ENCODE peak calls at places on chromosomes 7 and 10, in six cellular contexts. One of them, this sample, is unnamed.

GRCh38 chr10:100909506-100910260 is 3.1 kb upstream of the SLF2 start:
- DNase-seq in NCI-H1092 treated with DMSO at 0.1 percent for 48 hours: no peak
- DNase-seq in left ventricle myocardium superior: no peak
- DNase-seq in cardiac fibroblast: no peak
- DNase-seq in psoas muscle: no peak
- DNase-seq in stimulated activated CD4-positive, alpha-beta T cell treated with anti-CD3 and anti-CD28 coated beads, Interleukin-12 subunit alpha, Interleukin-12 subunit beta, amount 100 ng/mL, for 48 hours: no peak
- DNase-seq in this sample: no peak

GRCh38 chr10:54396004-54396403 is 405.0 kb downstream of the PCDH15 start:
- DNase-seq in NCI-H1092 treated with DMSO at 0.1 percent for 48 hours: no peak
- DNase-seq in left ventricle myocardium superior: no peak
- DNase-seq in cardiac fibroblast: no peak
- DNase-seq in psoas muscle: no peak
- DNase-seq in stimulated activated CD4-positive, alpha-beta T cell treated with anti-CD3 and anti-CD28 coated beads, Interleukin-12 subunit alpha, Interleukin-12 subunit beta, amount 100 ng/mL, for 48 hours: no peak
- DNase-seq in this sample: no peak

GRCh38 chr7:28190077-28190476 is 9.5 kb upstream of the JAZF1 start:
- DNase-seq in NCI-H1092 treated with DMSO at 0.1 percent for 48 hours: no peak
- DNase-seq in left ventricle myocardium superior: no peak
- DNase-seq in cardiac fibroblast: no peak
- DNase-seq in psoas muscle: no peak
- DNase-seq in stimulated activated CD4-positive, alpha-beta T cell treated with anti-CD3 and anti-CD28 coated beads, Interleukin-12 subunit alpha, Interleukin-12 subunit beta, amount 100 ng/mL, for 48 hours: no peak
- DNase-seq in this sample: no peak

GRCh38 chr10:29119374-29119773 is 169.5 kb upstream of the LYZL1 start:
- DNase-seq in NCI-H1092 treated with DMSO at 0.1 percent for 48 hours: no peak
- DNase-seq in left ventricle myocardium superior: peak; percentile 36
- DNase-seq in cardiac fibroblast: peak; percentile 38
- DNase-seq in psoas muscle: no peak
- DNase-seq in stimulated activated CD4-positive, alpha-beta T cell treated with anti-CD3 and anti-CD28 coated beads, Interleukin-12 subunit alpha, Interleukin-12 subunit beta, amount 100 ng/mL, for 48 hours: no peak
- DNase-seq in this sample: no peak

GRCh38 chr10:51092402-51092801 is 18.1 kb downstream of the PRKG1 start:
- DNase-seq in NCI-H1092 treated with DMSO at 0.1 percent for 48 hours: no peak
- DNase-seq in left ventricle myocardium superior: peak; percentile 79
- DNase-seq in cardiac fibroblast: peak; percentile 60
- DNase-seq in psoas muscle: peak; percentile 64
- DNase-seq in stimulated activated CD4-positive, alpha-beta T cell treated with anti-CD3 and anti-CD28 coated beads, Interleukin-12 subunit alpha, Interleukin-12 subunit beta, amount 100 ng/mL, for 48 hours: no peak
- DNase-seq in this sample: no peak

GRCh38 chr10:90857635-90858488 is at the start of gene HTR7:
- DNase-seq in NCI-H1092 treated with DMSO at 0.1 percent for 48 hours: peak; percentile 17
- DNase-seq in left ventricle myocardium superior: peak; percentile 82
- DNase-seq in cardiac fibroblast: peak; percentile 42
- DNase-seq in psoas muscle: peak; percentile 62
- DNase-seq in stimulated activated CD4-positive, alpha-beta T cell treated with anti-CD3 and anti-CD28 coated beads, Interleukin-12 subunit alpha, Interleukin-12 subunit beta, amount 100 ng/mL, for 48 hours: peak; percentile 32
- DNase-seq in this sample: peak; percentile 41

GRCh38 chr7:140592957-140593356 is 47.7 kb downstream of the DENND2A start:
- DNase-seq in NCI-H1092 treated with DMSO at 0.1 percent for 48 hours: no peak
- DNase-seq in left ventricle myocardium superior: no peak
- DNase-seq in cardiac fibroblast: no peak
- DNase-seq in psoas muscle: no peak
- DNase-seq in stimulated activated CD4-positive, alpha-beta T cell treated with anti-CD3 and anti-CD28 coated beads, Interleukin-12 subunit alpha, Interleukin-12 subunit beta, amount 100 ng/mL, for 48 hours: no peak
- DNase-seq in this sample: no peak

GRCh38 chr10:73647211-73647874 is 6.1 kb upstream of the MYOZ1 start:
- DNase-seq in NCI-H1092 treated with DMSO at 0.1 percent for 48 hours: peak; percentile 28
- DNase-seq in left ventricle myocardium superior: peak; percentile 77
- DNase-seq in cardiac fibroblast: peak; percentile 29
- DNase-seq in psoas muscle: peak; percentile 67
- DNase-seq in stimulated activated CD4-positive, alpha-beta T cell treated with anti-CD3 and anti-CD28 coated beads, Interleukin-12 subunit alpha, Interleukin-12 subunit beta, amount 100 ng/mL, for 48 hours: no peak
- DNase-seq in this sample: no peak

GRCh38 chr7:67371429-67372305 is 375.0 kb downstream of the TYW1 start:
- DNase-seq in NCI-H1092 treated with DMSO at 0.1 percent for 48 hours: peak; percentile 85
- DNase-seq in left ventricle myocardium superior: peak; percentile 40
- DNase-seq in cardiac fibroblast: peak; percentile 81
- DNase-seq in psoas muscle: peak; percentile 26
- DNase-seq in stimulated activated CD4-positive, alpha-beta T cell treated with anti-CD3 and anti-CD28 coated beads, Interleukin-12 subunit alpha, Interleukin-12 subunit beta, amount 100 ng/mL, for 48 hours: peak; percentile 13
- DNase-seq in this sample: peak; percentile 7

GRCh38 chr7:28311670-28312069 is 100.6 kb upstream of the CREB5 start:
- DNase-seq in NCI-H1092 treated with DMSO at 0.1 percent for 48 hours: no peak
- DNase-seq in left ventricle myocardium superior: no peak
- DNase-seq in cardiac fibroblast: no peak
- DNase-seq in psoas muscle: no peak
- DNase-seq in stimulated activated CD4-positive, alpha-beta T cell treated with anti-CD3 and anti-CD28 coated beads, Interleukin-12 subunit alpha, Interleukin-12 subunit beta, amount 100 ng/mL, for 48 hours: no peak
- DNase-seq in this sample: no peak

GRCh38 chr10:86252051-86252450 is 114.5 kb downstream of the GRID1 start:
- DNase-seq in NCI-H1092 treated with DMSO at 0.1 percent for 48 hours: no peak
- DNase-seq in left ventricle myocardium superior: no peak
- DNase-seq in cardiac fibroblast: no peak
- DNase-seq in psoas muscle: no peak
- DNase-seq in stimulated activated CD4-positive, alpha-beta T cell treated with anti-CD3 and anti-CD28 coated beads, Interleukin-12 subunit alpha, Interleukin-12 subunit beta, amount 100 ng/mL, for 48 hours: no peak
- DNase-seq in this sample: no peak

GRCh38 chr7:120989571-120990220 is 1.2 kb downstream of the CPED1 start:
- DNase-seq in NCI-H1092 treated with DMSO at 0.1 percent for 48 hours: no peak
- DNase-seq in left ventricle myocardium superior: peak; percentile 39
- DNase-seq in cardiac fibroblast: peak; percentile 49
- DNase-seq in psoas muscle: peak; percentile 38
- DNase-seq in stimulated activated CD4-positive, alpha-beta T cell treated with anti-CD3 and anti-CD28 coated beads, Interleukin-12 subunit alpha, Interleukin-12 subunit beta, amount 100 ng/mL, for 48 hours: no peak
- DNase-seq in this sample: no peak

GRCh38 chr7:40918701-40919271 is 784.0 kb downstream of the SUGCT start:
- DNase-seq in NCI-H1092 treated with DMSO at 0.1 percent for 48 hours: no peak
- DNase-seq in left ventricle myocardium superior: no peak
- DNase-seq in cardiac fibroblast: peak; percentile 82
- DNase-seq in psoas muscle: no peak
- DNase-seq in stimulated activated CD4-positive, alpha-beta T cell treated with anti-CD3 and anti-CD28 coated beads, Interleukin-12 subunit alpha, Interleukin-12 subunit beta, amount 100 ng/mL, for 48 hours: no peak
- DNase-seq in this sample: no peak

GRCh38 chr10:62175256-62175655 is 93.4 kb downstream of the RTKN2 start:
- DNase-seq in NCI-H1092 treated with DMSO at 0.1 percent for 48 hours: no peak
- DNase-seq in left ventricle myocardium superior: no peak
- DNase-seq in cardiac fibroblast: no peak
- DNase-seq in psoas muscle: no peak
- DNase-seq in stimulated activated CD4-positive, alpha-beta T cell treated with anti-CD3 and anti-CD28 coated beads, Interleukin-12 subunit alpha, Interleukin-12 subunit beta, amount 100 ng/mL, for 48 hours: no peak
- DNase-seq in this sample: no peak

GRCh38 chr7:51689547-51689946 is 372.9 kb upstream of the COBL start:
- DNase-seq in NCI-H1092 treated with DMSO at 0.1 percent for 48 hours: no peak
- DNase-seq in left ventricle myocardium superior: no peak
- DNase-seq in cardiac fibroblast: no peak
- DNase-seq in psoas muscle: no peak
- DNase-seq in stimulated activated CD4-positive, alpha-beta T cell treated with anti-CD3 and anti-CD28 coated beads, Interleukin-12 subunit alpha, Interleukin-12 subunit beta, amount 100 ng/mL, for 48 hours: no peak
- DNase-seq in this sample: no peak

GRCh38 chr7:45469103-45469502 is 105.1 kb upstream of the ADCY1 start:
- DNase-seq in NCI-H1092 treated with DMSO at 0.1 percent for 48 hours: no peak
- DNase-seq in left ventricle myocardium superior: peak; percentile 8
- DNase-seq in cardiac fibroblast: peak; percentile 37
- DNase-seq in psoas muscle: no peak
- DNase-seq in stimulated activated CD4-positive, alpha-beta T cell treated with anti-CD3 and anti-CD28 coated beads, Interleukin-12 subunit alpha, Interleukin-12 subunit beta, amount 100 ng/mL, for 48 hours: no peak
- DNase-seq in this sample: no peak

GRCh38 chr7:150404172-150404784 is 25.1 kb downstream of the ZNF775 start:
- DNase-seq in NCI-H1092 treated with DMSO at 0.1 percent for 48 hours: no peak
- DNase-seq in left ventricle myocardium superior: no peak
- DNase-seq in cardiac fibroblast: no peak
- DNase-seq in psoas muscle: no peak
- DNase-seq in stimulated activated CD4-positive, alpha-beta T cell treated with anti-CD3 and anti-CD28 coated beads, Interleukin-12 subunit alpha, Interleukin-12 subunit beta, amount 100 ng/mL, for 48 hours: no peak
- DNase-seq in this sample: no peak

GRCh38 chr10:111171183-111171582 is 94.4 kb downstream of the ADRA2A start:
- DNase-seq in NCI-H1092 treated with DMSO at 0.1 percent for 48 hours: no peak
- DNase-seq in left ventricle myocardium superior: no peak
- DNase-seq in cardiac fibroblast: no peak
- DNase-seq in psoas muscle: no peak
- DNase-seq in stimulated activated CD4-positive, alpha-beta T cell treated with anti-CD3 and anti-CD28 coated beads, Interleukin-12 subunit alpha, Interleukin-12 subunit beta, amount 100 ng/mL, for 48 hours: no peak
- DNase-seq in this sample: no peak

GRCh38 chr10:125407000-125407502 is 246.7 kb upstream of the CTBP2 start:
- DNase-seq in NCI-H1092 treated with DMSO at 0.1 percent for 48 hours: peak; percentile 0
- DNase-seq in left ventricle myocardium superior: no peak
- DNase-seq in cardiac fibroblast: peak; percentile 44
- DNase-seq in psoas muscle: no peak
- DNase-seq in stimulated activated CD4-positive, alpha-beta T cell treated with anti-CD3 and anti-CD28 coated beads, Interleukin-12 subunit alpha, Interleukin-12 subunit beta, amount 100 ng/mL, for 48 hours: no peak
- DNase-seq in this sample: no peak

GRCh38 chr7:37495574-37496184 is 47.0 kb upstream of the ELMO1 start:
- DNase-seq in NCI-H1092 treated with DMSO at 0.1 percent for 48 hours: peak; percentile 11
- DNase-seq in left ventricle myocardium superior: no peak
- DNase-seq in cardiac fibroblast: peak; percentile 48
- DNase-seq in psoas muscle: no peak
- DNase-seq in stimulated activated CD4-positive, alpha-beta T cell treated with anti-CD3 and anti-CD28 coated beads, Interleukin-12 subunit alpha, Interleukin-12 subunit beta, amount 100 ng/mL, for 48 hours: no peak
- DNase-seq in this sample: no peak

GRCh38 chr10:68135362-68135761 is 26.1 kb downstream of the MYPN start:
- DNase-seq in NCI-H1092 treated with DMSO at 0.1 percent for 48 hours: no peak
- DNase-seq in left ventricle myocardium superior: no peak
- DNase-seq in cardiac fibroblast: peak; percentile 73
- DNase-seq in psoas muscle: no peak
- DNase-seq in stimulated activated CD4-positive, alpha-beta T cell treated with anti-CD3 and anti-CD28 coated beads, Interleukin-12 subunit alpha, Interleukin-12 subunit beta, amount 100 ng/mL, for 48 hours: no peak
- DNase-seq in this sample: no peak